ENCODE peak calls at places on chromosomes 6 and 20, in seven cellular contexts. P is A549; J is fibroblast of the aortic adventitia; N is activated effector memory CD4-positive, alpha-beta T cell treated with Interleukin-2 at 50 U/mL for 16 hours; F is hepatic stellate cell; U is left lung; V is AG10803. S is an unnamed sample.

GRCh38 chr20:2022163-2022562 is 28.3 kb upstream of the PDYN start:
- DNase-seq in P (no peak), J (no peak), N (no peak), F (no peak), U (no peak), V (no peak), S (no peak)

GRCh38 chr6:53741417-53741816 is 53.4 kb upstream of the LRRC1 start:
- DNase-seq in P (no peak), J (no peak), N (no peak), F (no peak), U (peak), V (no peak), S (no peak)

GRCh38 chr6:25340421-25340820 is 61.2 kb downstream of the CARMIL1 start:
- DNase-seq in P (no peak), J (no peak), N (no peak), F (no peak), U (no peak), V (no peak), S (no peak)

GRCh38 chr6:6696867-6697531 is 108.5 kb downstream of the LY86 start:
- DNase-seq in P (peak), J (peak), N (no peak), F (peak), U (peak), V (peak), S (no peak)

GRCh38 chr20:50380697-50381040 is 129.5 kb upstream of the PTPN1 start:
- DNase-seq in P (peak), J (peak), N (no peak), F (peak), U (no peak), V (peak), S (peak)

GRCh38 chr20:62352402-62353288 is 14.5 kb downstream of the LAMA5 start:
- DNase-seq in P (peak), J (no peak), N (no peak), F (no peak), U (no peak), V (no peak), S (peak)

GRCh38 chr6:147078106-147078505 is 126.1 kb upstream of the STXBP5 start:
- DNase-seq in P (no peak), J (no peak), N (no peak), F (no peak), U (no peak), V (no peak), S (no peak)

GRCh38 chr20:12737900-12738299 is 270.9 kb upstream of the SPTLC3 start:
- DNase-seq in P (no peak), J (no peak), N (no peak), F (no peak), U (no peak), V (no peak), S (no peak)

GRCh38 chr20:21189761-21190523 is 64.1 kb downstream of the KIZ start:
- DNase-seq in P (no peak), J (no peak), N (no peak), F (no peak), U (no peak), V (no peak), S (no peak)

GRCh38 chr6:25553502-25553901 is 98.5 kb upstream of the SCGN start:
- DNase-seq in P (no peak), J (peak), N (no peak), F (no peak), U (no peak), V (peak), S (no peak)

GRCh38 chr6:11224252-11224965 is 8.1 kb downstream of the NEDD9 start:
- DNase-seq in P (no peak), J (peak), N (peak), F (peak), U (no peak), V (no peak), S (no peak)

GRCh38 chr6:157380458-157380778 is 572 bp upstream of the ZDHHC14 start:
- DNase-seq in P (no peak), J (no peak), N (no peak), F (peak), U (no peak), V (no peak), S (no peak)

GRCh38 chr6:56144538-56145324 is 102.6 kb downstream of the COL21A1 start:
- DNase-seq in P (peak), J (peak), N (no peak), F (peak), U (no peak), V (peak), S (no peak)

GRCh38 chr6:89584539-89584938 is 54.0 kb downstream of the LYRM2 start:
- DNase-seq in P (no peak), J (no peak), N (no peak), F (no peak), U (no peak), V (no peak), S (no peak)

GRCh38 chr6:158279615-158280014 is 32.6 kb upstream of the TULP4 start:
- DNase-seq in P (no peak), J (peak), N (no peak), F (no peak), U (no peak), V (no peak), S (no peak)

GRCh38 chr20:44231713-44232468 is 15.2 kb upstream of the GDAP1L1 start:
- DNase-seq in P (no peak), J (no peak), N (no peak), F (no peak), U (no peak), V (no peak), S (peak)

GRCh38 chr20:52484438-52484837 is 292.9 kb upstream of the ZFP64 start:
- DNase-seq in P (no peak), J (no peak), N (no peak), F (no peak), U (no peak), V (peak), S (no peak)

GRCh38 chr6:129766959-129767728 is 57.2 kb upstream of the ARHGAP18 start:
- DNase-seq in P (no peak), J (peak), N (peak), F (peak), U (no peak), V (peak), S (no peak)

GRCh38 chr6:145756170-145756662 is 20.9 kb upstream of the EPM2A start:
- DNase-seq in P (no peak), J (peak), N (no peak), F (peak), U (no peak), V (peak), S (peak)

GRCh38 chr6:89260310-89260709 is 43.2 kb upstream of the GABRR1 start:
- DNase-seq in P (no peak), J (no peak), N (no peak), F (no peak), U (no peak), V (no peak), S (no peak)

GRCh38 chr20:34558320-34559202 is at the start of gene MAP1LC3A:
- DNase-seq in P (peak), J (peak), N (peak), F (peak), U (peak), V (peak), S (peak)

GRCh38 chr20:51926670-51927305 is 124.5 kb upstream of the SALL4 start:
- DNase-seq in P (no peak), J (no peak), N (no peak), F (no peak), U (no peak), V (no peak), S (no peak)

GRCh38 chr6:35635601-35636597 is 52.8 kb downstream of the FKBP5 start:
- DNase-seq in P (no peak), J (no peak), N (no peak), F (no peak), U (no peak), V (no peak), S (no peak)

GRCh38 chr20:37803476-37804307 is 99.2 kb upstream of the VSTM2L start:
- DNase-seq in P (no peak), J (no peak), N (no peak), F (no peak), U (no peak), V (no peak), S (no peak)

GRCh38 chr20:23446505-23446904 is 6.2 kb downstream of the CST11 start:
- DNase-seq in P (peak), J (peak), N (no peak), F (peak), U (no peak), V (peak), S (no peak)

GRCh38 chr6:110513001-110513400 is 36.6 kb upstream of the SLC22A16 start:
- DNase-seq in P (no peak), J (peak), N (no peak), F (no peak), U (no peak), V (peak), S (no peak)

GRCh38 chr6:120938164-120938875 is 396.0 kb downstream of the TBC1D32 start:
- DNase-seq in P (no peak), J (no peak), N (no peak), F (no peak), U (no peak), V (no peak), S (no peak)

GRCh38 chr20:20364016-20364746 is 3.7 kb upstream of the INSM1 start:
- DNase-seq in P (no peak), J (no peak), N (no peak), F (no peak), U (no peak), V (no peak), S (no peak)

GRCh38 chr6:55568779-55569439 is 10.1 kb downstream of the HMGCLL1 start:
- DNase-seq in P (no peak), J (no peak), N (no peak), F (no peak), U (no peak), V (no peak), S (no peak)

GRCh38 chr6:38354905-38355304 is 284.8 kb downstream of the BTBD9 start:
- DNase-seq in P (no peak), J (no peak), N (no peak), F (no peak), U (no peak), V (no peak), S (no peak)

GRCh38 chr20:17470521-17470920 is 60.7 kb downstream of the BFSP1 start:
- DNase-seq in P (no peak), J (no peak), N (no peak), F (no peak), U (no peak), V (no peak), S (no peak)

GRCh38 chr6:127459231-127459641 is at the start of gene KIAA0408:
- DNase-seq in P (no peak), J (peak), N (no peak), F (no peak), U (peak), V (peak), S (no peak)

S was measured in RWPE2.